ENCODE peak calls at places on chromosomes 13 and 19, in seven cellular contexts. H, F, O, W, L, X and D are unnamed samples.

GRCh38 chr13:109744512-109745051 is 41.8 kb downstream of the IRS2 start:
- DNase-seq in W (no peak), F (peak), X (peak), H (no peak), L (peak), O (no peak), D (no peak)

GRCh38 chr13:110801044-110801443 is 87.5 kb downstream of the ING1 start:
- DNase-seq in O (no peak), W (no peak), H (no peak), F (no peak), L (no peak), X (no peak), D (no peak)

GRCh38 chr13:73945871-73946270 is 188.3 kb downstream of the KLF12 start:
- DNase-seq in W (no peak), X (no peak), F (no peak), O (no peak), H (no peak), L (no peak), D (no peak)

GRCh38 chr19:10737680-10738079 is 19.8 kb downstream of the DNM2 start:
- DNase-seq in W (no peak), F (no peak), L (no peak), H (no peak), X (no peak), O (no peak), D (no peak)

GRCh38 chr19:39308531-39309304 is 11.9 kb downstream of the LRFN1 start:
- DNase-seq in L (no peak), X (no peak), W (no peak), O (no peak), F (no peak), H (no peak), D (no peak)

GRCh38 chr19:3186891-3187661 is 1.3 kb downstream of the NCLN start:
- DNase-seq in H (no peak), W (no peak), L (no peak), F (peak), O (no peak), X (no peak), D (no peak)

GRCh38 chr19:5192568-5192967 is 148.0 kb downstream of the PTPRS start:
- DNase-seq in H (no peak), X (no peak), O (no peak), L (no peak), W (no peak), F (no peak), D (no peak)

GRCh38 chr13:98542568-98543379 is 34.1 kb downstream of the STK24 start:
- DNase-seq in L (no peak), O (no peak), X (no peak), W (no peak), F (no peak), H (no peak), D (no peak)

GRCh38 chr13:98273824-98274786 is 97.0 kb upstream of the RNF113B start:
- DNase-seq in O (no peak), W (no peak), H (no peak), X (no peak), L (peak), F (no peak), D (no peak)

GRCh38 chr13:73317140-73317539 is 258.3 kb downstream of the KLF5 start:
- DNase-seq in X (no peak), O (no peak), L (no peak), W (no peak), F (no peak), H (no peak), D (no peak)

GRCh38 chr19:31140717-31141116 is 208.5 kb downstream of the TSHZ3 start:
- DNase-seq in X (peak), O (no peak), F (no peak), W (no peak), H (no peak), L (no peak), D (no peak)

GRCh38 chr19:41701401-41702075 is 6.9 kb upstream of the CEACAM5 start:
- DNase-seq in H (peak), F (peak), L (peak), X (no peak), W (no peak), O (no peak), D (no peak)

GRCh38 chr13:29901714-29902631 is 51.6 kb upstream of the UBL3 start:
- DNase-seq in F (peak), H (peak), W (no peak), O (no peak), X (peak), L (no peak), D (peak)

GRCh38 chr13:26977541-26977940 is 194.1 kb downstream of the USP12 start:
- DNase-seq in W (no peak), X (peak), H (no peak), L (no peak), O (no peak), F (no peak), D (no peak)

GRCh38 chr19:10149427-10149826 is 29.7 kb upstream of the EIF3G start:
- DNase-seq in X (no peak), H (no peak), L (no peak), W (no peak), F (no peak), O (no peak), D (no peak)

GRCh38 chr19:6825076-6825774 is 52.7 kb downstream of the VAV1 start:
- DNase-seq in L (no peak), H (no peak), F (no peak), O (no peak), W (no peak), X (no peak), D (no peak)